ENCODE peak calls at places on chromosomes 16 and 17, in nine cellular contexts. J, L, O, D, I, Y, H, B and E are unnamed samples.

GRCh38 chr17:45851464-45851863 is 6.8 kb downstream of the SPPL2C start:
- DNase-seq in I (no peak), B (no peak), Y (no peak), H (no peak), O (no peak), J (no peak), L (no peak), D (no peak), E (no peak)

GRCh38 chr16:83393196-83393981 is 414.4 kb upstream of the HSBP1 start:
- DNase-seq in L (no peak), O (no peak), I (peak; percentile 81), H (no peak), Y (no peak), D (peak; percentile 50), J (peak; percentile 56), B (peak; percentile 0), E (no peak)

GRCh38 chr17:41415833-41416335 is 8.5 kb downstream of the KRT37 start:
- DNase-seq in H (no peak), Y (no peak), D (peak; percentile 23), I (no peak), L (no peak), B (no peak), J (peak; percentile 72), O (no peak), E (peak; percentile 48)

GRCh38 chr17:32552280-32552679 is 65.5 kb downstream of the CDK5R1 start:
- DNase-seq in H (no peak), Y (peak; percentile 14), O (no peak), B (no peak), L (no peak), I (no peak), D (no peak), J (no peak), E (no peak)

GRCh38 chr17:47684535-47685193 is 9.3 kb upstream of the TBKBP1 start:
- DNase-seq in D (no peak), I (no peak), H (no peak), Y (peak; percentile 49), J (no peak), L (no peak), B (no peak), O (no peak), E (no peak)

GRCh38 chr17:73045722-73046121 is 46.8 kb downstream of the SLC39A11 start:
- DNase-seq in J (no peak), I (no peak), D (no peak), O (no peak), Y (no peak), L (no peak), B (no peak), H (no peak), E (no peak)

GRCh38 chr17:77409282-77410161 is 268.8 kb downstream of the SEC14L1 start:
- DNase-seq in Y (peak; percentile 90), I (peak; percentile 92), O (no peak), D (peak; percentile 24), J (peak; percentile 83), B (peak; percentile 77), L (peak; percentile 82), H (peak; percentile 58), E (no peak)

GRCh38 chr17:28160610-28161009 is 118.1 kb downstream of the NLK start:
- DNase-seq in J (no peak), B (no peak), Y (no peak), L (no peak), D (no peak), I (no peak), O (no peak), H (no peak), E (no peak)

GRCh38 chr17:67082110-67082509 is 37.8 kb downstream of the CACNG1 start:
- DNase-seq in Y (no peak), I (no peak), O (no peak), D (no peak), J (no peak), B (peak; percentile 62), H (no peak), L (no peak), E (no peak)

GRCh38 chr17:47703191-47703591 is 9.2 kb downstream of the TBKBP1 start:
- DNase-seq in O (no peak), I (no peak), B (peak; percentile 37), D (no peak), Y (no peak), L (no peak), J (no peak), H (no peak), E (no peak)

GRCh38 chr16:63976345-63976744 is 1145.5 kb downstream of the CDH11 start:
- DNase-seq in H (no peak), B (no peak), D (no peak), J (no peak), O (no peak), I (no peak), L (no peak), Y (no peak), E (no peak)
- H3K4me3 ChIP-seq in H (no peak overlapping the region), B (no peak overlapping the region), D (no peak overlapping the region), J (no peak overlapping the region), O (no peak overlapping the region), I (no peak overlapping the region), L (no peak overlapping the region), Y (no peak overlapping the region), E (no peak overlapping the region)

DNA sequence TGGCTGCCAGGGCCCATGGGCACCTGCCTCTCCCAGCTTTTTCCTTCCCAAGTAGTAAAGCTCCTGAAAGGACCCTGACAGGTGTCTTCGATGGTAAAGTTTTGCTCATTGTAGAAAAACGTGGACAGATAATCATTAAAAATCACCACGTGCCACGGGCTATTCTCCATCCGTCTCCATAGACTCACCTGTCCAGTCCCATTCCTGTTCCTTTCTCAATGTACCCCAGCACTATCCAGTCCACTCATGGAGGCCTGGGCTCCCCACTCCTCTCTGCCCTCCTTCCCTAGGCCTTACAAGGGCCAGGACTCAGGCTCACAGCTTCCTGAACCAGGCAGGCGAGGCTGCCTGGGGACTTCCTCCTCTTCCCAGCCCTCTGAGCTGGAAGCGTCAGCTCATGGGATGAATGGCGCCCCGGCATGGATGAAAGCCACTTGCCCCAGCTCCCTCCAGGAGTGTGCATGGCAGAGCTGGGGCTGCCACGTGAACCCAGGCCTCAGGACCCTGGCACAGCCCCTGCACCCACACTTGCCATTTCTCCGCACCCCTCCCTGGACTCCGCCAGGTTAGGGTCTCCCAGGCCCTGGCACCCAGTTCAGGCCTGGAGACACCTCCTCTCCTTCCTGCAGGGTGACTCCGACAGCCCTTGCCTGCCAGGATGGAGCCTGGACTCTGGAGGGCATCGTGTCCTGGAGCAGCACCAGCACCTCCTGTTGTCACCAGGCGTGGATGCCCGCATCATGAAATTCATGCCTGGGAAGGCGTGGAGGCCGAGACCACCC is 8.8 kb downstream of the CTRB1 start:
- DNase-seq in J (no peak), I (no peak), B (no peak), L (no peak), O (no peak), Y (no peak), D (no peak), H (no peak), E (no peak)
- TF ChIP-seq CTCF in J (no peak), I (no peak), B (no peak), L (no peak), O (no peak), Y (no peak), D (no peak), H (no peak), E (no peak)

GRCh38 chr16:68131813-68132706 is 46.9 kb downstream of the NFATC3 start:
- DNase-seq in O (no peak), L (no peak), H (no peak), J (no peak), I (no peak), D (no peak), B (no peak), Y (no peak), E (no peak)

GRCh38 chr16:68130520-68130919 is 45.4 kb downstream of the NFATC3 start:
- DNase-seq in J (no peak), B (no peak), I (no peak), D (no peak), Y (no peak), O (no peak), L (no peak), H (no peak), E (no peak)

GRCh38 chr16:68134644-68135043 is 49.5 kb downstream of the NFATC3 start:
- DNase-seq in Y (no peak), L (no peak), I (no peak), H (no peak), J (no peak), O (no peak), D (no peak), B (no peak), E (no peak)

GRCh38 chr16:68126395-68126794 is 41.2 kb downstream of the NFATC3 start:
- DNase-seq in O (no peak), J (no peak), D (no peak), L (no peak), Y (no peak), I (no peak), B (no peak), H (no peak), E (no peak)

DNA sequence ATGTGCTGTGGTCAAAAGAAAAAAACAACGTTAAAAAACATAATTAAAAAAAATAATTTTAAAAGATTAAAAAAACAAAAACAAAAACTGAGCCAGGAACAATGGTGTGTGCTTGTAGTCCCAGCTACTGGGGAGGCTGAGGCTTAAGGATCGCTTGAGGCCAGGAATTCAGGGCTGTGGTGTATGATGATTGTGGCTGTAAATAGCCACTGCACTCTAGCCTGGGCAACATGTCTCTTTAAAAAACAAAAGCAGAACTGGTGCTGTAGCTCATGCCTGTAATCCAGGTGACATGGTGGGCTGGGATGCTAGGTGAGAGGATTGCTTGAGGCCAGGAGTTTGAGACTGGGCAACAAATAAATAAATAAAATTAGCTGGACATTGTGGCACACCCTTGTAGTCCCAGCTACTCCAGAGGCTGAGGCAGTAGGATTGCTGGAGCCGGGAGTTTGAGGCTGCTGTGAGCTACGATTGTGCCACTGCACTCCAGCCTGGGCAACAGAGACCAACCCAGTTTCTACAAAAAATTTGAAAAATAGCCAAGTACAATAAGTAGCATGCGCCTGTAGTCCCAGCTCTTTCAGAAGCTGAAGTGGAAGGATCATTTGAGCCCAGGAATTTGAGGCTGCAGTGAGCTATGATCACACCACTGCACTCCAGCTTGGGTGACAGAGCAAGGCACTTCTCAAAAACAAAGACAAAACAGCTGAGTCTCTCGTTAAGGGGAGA is 43.6 kb downstream of the NFATC3 start:
- DNase-seq in B (no peak), I (no peak), L (no peak), D (peak; percentile 48), Y (no peak), J (peak; percentile 57), O (no peak), H (no peak), E (peak; percentile 42)
- H3K36me3 ChIP-seq in B (peaks cover 39% of the 10 kb centered on the region), I (no peaks in the 10 kb centered on the region), L (peaks cover 8% of the 10 kb centered on the region), D (no peaks in the 10 kb centered on the region), Y (peaks cover 7% of the 10 kb centered on the region), J (no peaks in the 10 kb centered on the region), O (no peaks in the 10 kb centered on the region), H (no peaks in the 10 kb centered on the region), E (no peaks in the 10 kb centered on the region)

DNA sequence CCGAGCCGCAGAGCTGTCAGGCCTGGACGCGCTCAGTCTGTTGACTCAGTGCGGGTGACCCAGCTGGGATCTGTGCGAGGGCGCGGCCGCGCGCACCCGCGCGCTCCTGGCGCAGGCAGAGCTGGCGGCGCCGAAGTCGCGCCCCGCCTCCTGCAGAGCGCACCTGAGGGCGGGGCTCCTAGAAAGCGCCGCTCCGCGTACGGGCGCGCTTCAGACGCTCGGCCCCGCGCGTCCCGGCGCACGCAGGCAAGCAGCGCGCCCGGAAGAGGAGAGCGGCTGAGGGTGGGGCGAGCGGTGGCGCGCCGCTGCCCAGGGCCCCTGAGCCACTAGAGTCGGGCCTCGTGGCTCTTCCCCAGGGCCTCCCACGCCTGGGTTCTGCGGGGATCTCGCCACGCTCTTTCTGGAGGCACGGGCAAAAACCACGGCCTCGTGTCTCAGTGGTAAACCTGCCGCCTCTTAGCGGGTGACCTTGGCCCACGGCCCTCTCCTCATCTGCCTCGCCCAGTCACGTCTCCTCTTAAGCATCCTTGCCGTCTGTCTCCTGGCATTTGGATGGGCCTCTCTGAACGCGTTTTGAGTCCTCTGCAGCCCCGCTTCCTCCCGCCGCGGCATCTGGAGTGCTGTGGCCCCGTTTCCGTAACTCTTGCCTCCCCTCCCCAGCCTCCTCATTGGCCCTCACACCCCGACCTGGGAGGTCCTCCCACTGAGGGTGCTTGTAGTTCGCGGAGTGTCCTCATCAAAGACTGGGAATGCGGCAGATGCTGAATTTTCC is at the start of gene ABCA5:
- DNase-seq in D (peak; percentile 70), Y (peak; percentile 97), L (peak; percentile 82), O (peak; percentile 57), B (peak; percentile 98), J (peak; percentile 82), I (peak; percentile 90), H (peak; percentile 68), E (peak; percentile 82)
- H3K4me3 ChIP-seq in D (peak within 1 kb of the TSS; percentile 66), Y (peak within 1 kb of the TSS; percentile 87), L (peak within 1 kb of the TSS; percentile 68), O (peak within 1 kb of the TSS; percentile 84), B (peak within 1 kb of the TSS; percentile 73), J (peak within 1 kb of the TSS; percentile 72), I (peak within 1 kb of the TSS; percentile 90), H (peak within 1 kb of the TSS; percentile 88), E (peak within 1 kb of the TSS; percentile 78)